ENCODE peak calls at places on chromosomes 12 and 14, in nine cellular contexts. D, M, Y, T, G, A, U, Q and Z are unnamed samples.

GRCh38 chr12:6998708-6999451 is 19.4 kb downstream of the LPCAT3 start:
- DNase-seq in Y (no peak), Q (no peak), G (no peak), M (no peak), A (no peak), D (no peak), T (no peak), U (no peak), Z (no peak)

GRCh38 chr12:65568517-65568916 is 255.8 kb upstream of the HMGA2 start:
- DNase-seq in T (peak), D (no peak), G (no peak), Y (no peak), M (no peak), U (no peak), Q (no peak), A (no peak), Z (no peak)

GRCh38 chr14:96052541-96053105 is 13.5 kb downstream of the C14orf132 start:
- DNase-seq in G (no peak), T (peak), Q (no peak), M (no peak), A (peak), Y (no peak), D (no peak), U (no peak), Z (no peak)

GRCh38 chr12:92444763-92445162 is 258.0 kb upstream of the PLEKHG7 start:
- DNase-seq in T (no peak), Y (no peak), G (no peak), U (no peak), D (peak), A (no peak), Q (no peak), M (no peak), Z (peak)

GRCh38 chr12:92108651-92109050 is 37.0 kb downstream of the BTG1 start:
- DNase-seq in G (no peak), Y (peak), U (no peak), M (no peak), A (no peak), T (peak), D (no peak), Q (no peak), Z (peak)

GRCh38 chr14:70709726-70710382 is 68.1 kb downstream of the TTC9 start:
- DNase-seq in M (no peak), G (no peak), A (no peak), T (no peak), Q (no peak), Y (peak), U (no peak), D (no peak), Z (no peak)

GRCh38 chr14:87745507-87746118 is 247.4 kb downstream of the GALC start:
- DNase-seq in A (no peak), Q (no peak), T (peak), Y (peak), M (no peak), D (no peak), G (no peak), U (peak), Z (no peak)

GRCh38 chr14:56145965-56146364 is 27.8 kb downstream of the PELI2 start:
- DNase-seq in Y (no peak), U (no peak), G (no peak), A (no peak), T (peak), Q (no peak), D (no peak), M (no peak), Z (no peak)

GRCh38 chr12:107760207-107760816 is 625 bp downstream of the PRDM4 start:
- DNase-seq in A (peak), G (peak), M (peak), T (peak), U (no peak), D (peak), Q (no peak), Y (peak), Z (peak)

GRCh38 chr12:90074086-90074485 is 365.4 kb upstream of the ATP2B1 start:
- DNase-seq in D (no peak), T (no peak), M (no peak), G (no peak), Q (no peak), A (no peak), U (no peak), Y (no peak), Z (no peak)

GRCh38 chr14:76413106-76413961 is 37.4 kb downstream of the ESRRB start:
- DNase-seq in G (peak), D (no peak), A (no peak), Q (no peak), T (no peak), Y (no peak), M (no peak), U (no peak), Z (no peak)

GRCh38 chr12:58897969-58898368 is 22.3 kb downstream of the LRIG3 start:
- DNase-seq in A (no peak), U (no peak), D (no peak), T (no peak), G (no peak), Q (no peak), Y (no peak), M (no peak), Z (no peak)

GRCh38 chr12:12088761-12089160 is 18.0 kb downstream of the BCL2L14 start:
- DNase-seq in G (no peak), U (no peak), D (no peak), M (no peak), Y (peak), Q (no peak), A (no peak), T (no peak), Z (no peak)
- TF ChIP-seq CTCF in G (no peak), U (no peak), D (no peak), M (no peak), Y (no peak), Q (no peak), A (no peak), T (no peak), Z (no peak)

DNA sequence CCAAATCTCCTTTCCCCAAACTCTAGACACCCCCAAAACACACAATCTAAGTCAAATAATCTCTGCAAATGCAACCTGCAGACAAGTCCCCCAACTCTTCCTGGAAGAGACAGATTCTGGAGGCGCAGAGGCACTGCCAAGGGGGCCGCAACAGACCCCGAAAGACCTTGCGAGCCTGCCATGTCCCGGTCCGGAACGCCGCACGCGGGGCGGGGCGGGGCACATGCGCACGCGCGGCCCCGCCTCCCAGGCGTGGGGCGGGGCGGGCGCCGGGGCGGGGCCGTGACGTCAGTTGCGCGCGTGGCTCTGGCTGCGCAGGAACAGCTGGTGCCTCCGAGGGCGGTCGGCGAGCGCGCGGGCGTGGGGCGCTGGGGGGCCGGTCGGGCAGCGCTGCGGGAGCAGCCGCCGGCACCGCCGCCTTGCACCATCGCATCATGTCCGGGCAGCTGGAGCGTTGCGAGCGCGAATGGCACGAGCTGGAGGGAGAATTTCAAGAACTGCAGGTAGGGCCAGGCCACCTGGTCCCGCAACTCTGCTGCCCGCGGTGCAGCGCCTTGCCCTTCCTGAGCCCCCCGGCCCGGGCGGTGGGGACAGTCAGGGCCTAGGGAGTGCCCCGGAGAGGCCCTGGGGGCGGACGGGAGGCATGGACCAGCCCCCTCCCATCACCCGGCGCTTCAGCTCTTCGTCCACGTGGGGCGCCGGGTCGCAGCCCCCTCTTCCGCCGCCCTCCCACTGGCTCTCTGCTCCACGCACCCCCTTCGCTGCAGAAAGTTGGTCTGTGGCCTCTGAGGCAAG is at the start of gene TMEM120B:
- DNase-seq in T (peak), A (peak), Y (peak), G (peak), U (peak), Q (peak), D (peak), M (peak), Z (peak)
- TF ChIP-seq CTCF in T (no peak), A (no peak), Y (peak), G (no peak), U (peak), Q (peak), D (no peak), M (no peak), Z (no peak)

GRCh38 chr12:25121110-25121509 is 73.8 kb downstream of the DNAI7 start:
- DNase-seq in Q (no peak), A (no peak), D (no peak), M (no peak), Y (no peak), T (no peak), U (no peak), G (no peak), Z (no peak)
- TF ChIP-seq CTCF in Q (no peak), A (no peak), D (no peak), M (no peak), Y (no peak), T (no peak), U (no peak), G (no peak), Z (no peak)

GRCh38 chr14:101557811-101558738 is 3.2 kb upstream of the DIO3 start:
- DNase-seq in G (peak), M (peak), Y (peak), Q (no peak), T (no peak), D (peak), U (peak), A (no peak), Z (no peak)
- TF ChIP-seq CTCF in G (no peak), M (no peak), Y (peak), Q (no peak), T (peak), D (no peak), U (peak), A (no peak), Z (no peak)

DNA sequence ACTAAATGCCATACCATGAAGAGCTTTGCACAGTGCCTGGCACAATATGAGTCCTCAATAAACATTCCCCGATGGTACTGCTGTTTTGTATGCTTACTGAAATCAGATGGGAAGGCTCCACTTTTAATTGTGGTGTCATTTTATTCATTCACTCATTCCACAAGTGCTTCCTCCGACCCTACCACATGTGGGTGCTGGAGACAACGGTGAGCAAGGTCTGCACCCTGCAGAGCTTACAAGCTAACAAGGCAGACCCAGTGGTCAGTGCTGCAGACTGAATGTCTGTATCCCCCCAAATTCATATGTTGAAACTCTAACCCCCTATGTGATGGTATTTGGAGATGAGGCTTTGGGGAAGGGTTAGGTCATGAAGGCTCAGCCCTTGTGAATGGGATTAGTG is 48.3 kb downstream of the RFX4 start:
- DNase-seq in U (no peak), Y (no peak), T (no peak), G (no peak), D (no peak), A (no peak), M (no peak), Q (no peak), Z (no peak)
- TF ChIP-seq CTCF in U (no peak), Y (peak), T (no peak), G (no peak), D (no peak), A (no peak), M (no peak), Q (no peak), Z (no peak)

GRCh38 chr12:49907352-49907751 is 3.7 kb upstream of the FAIM2 start:
- DNase-seq in A (no peak), T (no peak), D (no peak), Y (no peak), Q (no peak), M (no peak), U (no peak), G (peak), Z (no peak)

GRCh38 chr12:49911213-49911605 is 7.5 kb upstream of the FAIM2 start:
- DNase-seq in D (no peak), Q (no peak), G (no peak), A (no peak), M (no peak), U (no peak), T (no peak), Y (no peak), Z (no peak)

GRCh38 chr12:49910331-49911212 is 6.9 kb upstream of the FAIM2 start:
- DNase-seq in Y (peak), Q (no peak), A (no peak), D (no peak), T (no peak), G (peak), M (no peak), U (no peak), Z (peak)

GRCh38 chr12:49909328-49909727 is 5.6 kb upstream of the FAIM2 start:
- DNase-seq in T (no peak), U (no peak), Y (no peak), Q (no peak), D (no peak), A (no peak), G (peak), M (no peak), Z (peak)

GRCh38 chr12:49909826-49910225 is 6.1 kb upstream of the FAIM2 start:
- DNase-seq in A (no peak), T (peak), M (no peak), G (peak), Y (peak), Q (no peak), U (no peak), D (no peak), Z (peak)
- TF ChIP-seq CTCF in A (no peak), T (no peak), M (no peak), G (no peak), Y (no peak), Q (no peak), U (no peak), D (no peak), Z (no peak)

DNA sequence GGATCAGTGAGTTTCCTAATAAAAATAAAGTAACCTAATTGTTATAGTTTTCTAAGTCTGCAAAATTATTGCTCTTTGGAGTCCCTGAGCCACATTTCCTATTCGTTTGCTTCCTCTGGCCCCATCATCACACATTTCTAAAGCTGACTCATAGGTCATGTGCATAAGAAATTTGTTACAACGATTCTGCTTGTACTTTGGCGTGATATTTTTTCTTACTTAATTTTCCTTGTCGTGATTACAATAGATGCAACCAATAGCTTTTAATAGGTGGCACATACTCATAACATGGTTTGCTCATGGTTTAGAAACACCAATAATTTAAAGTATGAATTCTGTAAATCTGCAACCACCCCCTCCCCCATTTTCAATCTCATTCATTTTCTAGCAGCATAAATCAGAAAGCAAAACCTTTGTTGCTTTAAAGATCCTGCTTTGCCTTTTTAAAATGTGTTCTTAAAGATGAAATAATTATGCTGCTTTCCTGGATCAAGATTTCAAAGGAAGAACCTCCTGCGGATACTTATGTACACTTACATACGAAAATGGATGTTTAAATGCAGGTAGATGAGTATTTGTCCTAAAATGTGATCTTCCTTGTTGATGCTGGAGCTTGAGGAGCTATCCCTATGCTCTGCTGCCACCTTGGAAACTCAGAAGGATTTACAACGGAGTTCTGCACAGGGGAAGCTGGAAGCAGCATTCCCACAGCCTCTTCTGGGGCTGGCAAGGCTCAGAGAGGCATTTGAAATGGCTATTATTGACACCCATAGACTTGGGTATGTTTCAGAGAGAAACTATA is 1.7 kb upstream of the FLRT2 start:
- DNase-seq in Q (no peak), U (peak), A (peak), M (no peak), G (no peak), D (no peak), T (peak), Y (peak), Z (no peak)
- TF ChIP-seq CTCF in Q (peak), U (peak), A (no peak), M (no peak), G (no peak), D (peak), T (peak), Y (peak), Z (no peak)